ENCODE peak calls at places on chromosomes 4 and X, in four cellular contexts. L, A, M and Z are unnamed samples.

GRCh38 chrX:154603438-154604430 is 15.3 kb downstream of the CTAG1B start:
- DNase-seq in L (no peak), M (peak), A (peak), Z (no peak)

GRCh38 chr4:86778169-86778568 is 71.0 kb downstream of the SLC10A6 start:
- DNase-seq in L (no peak), A (no peak), M (peak), Z (no peak)

GRCh38 chr4:604131-604530 is 21.2 kb upstream of the PDE6B start:
- DNase-seq in M (no peak), L (no peak), A (no peak), Z (no peak)

GRCh38 chrX:55818673-55819375 is 101.3 kb downstream of the RRAGB start:
- DNase-seq in M (no peak), A (no peak), L (no peak), Z (no peak)

GRCh38 chr4:14877246-14878220 is 124.7 kb upstream of the CPEB2 start:
- DNase-seq in L (no peak), A (no peak), M (peak), Z (no peak)

GRCh38 chrX:68355629-68355920 is 77.7 kb downstream of the OPHN1 start:
- DNase-seq in M (no peak), A (no peak), L (no peak), Z (no peak)

GRCh38 chrX:20063716-20064351 is 52.9 kb downstream of the MAP7D2 start:
- DNase-seq in A (peak), L (no peak), M (no peak), Z (no peak)

GRCh38 chr4:168574581-168575295 is 77.9 kb downstream of the PALLD start:
- DNase-seq in L (no peak), M (peak), A (peak), Z (no peak)

GRCh38 chrX:38701073-38701472 is 100.2 kb upstream of the MID1IP1 start:
- DNase-seq in L (no peak), A (no peak), M (peak), Z (no peak)

GRCh38 chr4:101973331-101973730 is 182.8 kb downstream of the BANK1 start:
- DNase-seq in L (no peak), M (no peak), A (peak), Z (no peak)

GRCh38 chrX:137362583-137362982 is 203.3 kb upstream of the ZIC3 start:
- DNase-seq in L (no peak), A (no peak), M (no peak), Z (no peak)

GRCh38 chr4:102825261-102826071 is 1.9 kb downstream of the UBE2D3 start:
- DNase-seq in L (peak), M (peak), A (peak), Z (peak)

GRCh38 chrX:48864210-48864609 is 28.8 kb upstream of the PCSK1N start:
- DNase-seq in A (peak), L (no peak), M (peak), Z (no peak)

GRCh38 chr4:129240816-129241215 is 144.9 kb downstream of the C4orf33 start:
- DNase-seq in L (peak), A (no peak), M (peak), Z (no peak)

GRCh38 chrX:1242901-1243402 is 25.7 kb upstream of the CSF2RA start:
- DNase-seq in A (no peak), L (no peak), M (no peak), Z (no peak)

GRCh38 chrX:46994096-46994495 is 81.9 kb downstream of the JADE3 start:
- DNase-seq in L (peak), A (peak), M (no peak), Z (no peak)

DNA sequence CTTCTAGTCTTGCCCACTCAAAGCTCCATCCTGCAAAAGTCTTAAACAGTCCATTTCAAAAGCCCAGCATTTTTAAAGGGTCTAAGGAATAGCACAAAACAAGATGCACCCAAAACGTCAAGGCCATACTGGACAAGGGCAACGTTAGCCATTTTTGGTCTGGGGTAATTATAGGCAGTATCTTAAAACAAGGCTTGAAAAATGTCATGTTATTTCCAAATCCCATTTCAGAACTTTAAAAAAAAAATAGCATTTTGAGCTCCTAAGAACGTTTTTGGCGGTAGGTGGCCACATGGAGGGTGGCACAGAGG is 584 bp upstream of the TMEM165 start:
- DNase-seq in M (no peak), A (no peak), L (no peak), Z (no peak)
- H3K9ac ChIP-seq in M (peak), A (peak), L (no peak), Z (peak)

DNA sequence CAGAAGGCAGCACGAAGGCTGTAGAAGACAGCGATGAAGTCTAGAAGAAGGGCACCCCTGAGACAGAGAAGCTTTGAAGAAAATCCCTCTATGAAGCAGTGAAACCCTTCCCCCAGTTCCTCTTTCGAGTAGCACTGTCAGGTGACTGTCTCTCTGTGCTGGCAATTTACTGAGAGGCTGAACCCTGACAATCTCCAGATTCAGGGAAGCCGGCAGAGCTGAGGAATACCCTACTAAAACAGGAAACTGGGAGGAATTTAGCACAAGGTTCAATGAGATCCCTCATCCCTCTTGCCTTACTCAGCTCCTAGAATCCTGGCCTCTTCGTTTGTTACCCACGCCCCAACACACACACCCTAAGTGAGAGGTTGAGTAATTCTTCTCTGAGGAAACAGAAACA is 239.7 kb upstream of the NOCT start:
- DNase-seq in A (no peak), M (no peak), L (peak), Z (peak)
- H3K4me3 ChIP-seq in A (no peak), M (no peak), L (no peak), Z (no peak)

GRCh38 chrX:110795645-110796510 is at the start of gene CHRDL1:
- DNase-seq in M (peak), L (peak), A (no peak), Z (peak)
- H3K9ac ChIP-seq in M (no peak), L (no peak), A (no peak), Z (peak)

GRCh38 chr4:38781854-38782261 is 932 bp downstream of the TLR10 start:
- DNase-seq in M (no peak), L (no peak), A (no peak), Z (no peak)
- H3K4me3 ChIP-seq in M (no peak), L (no peak), A (no peak), Z (no peak)

DNA sequence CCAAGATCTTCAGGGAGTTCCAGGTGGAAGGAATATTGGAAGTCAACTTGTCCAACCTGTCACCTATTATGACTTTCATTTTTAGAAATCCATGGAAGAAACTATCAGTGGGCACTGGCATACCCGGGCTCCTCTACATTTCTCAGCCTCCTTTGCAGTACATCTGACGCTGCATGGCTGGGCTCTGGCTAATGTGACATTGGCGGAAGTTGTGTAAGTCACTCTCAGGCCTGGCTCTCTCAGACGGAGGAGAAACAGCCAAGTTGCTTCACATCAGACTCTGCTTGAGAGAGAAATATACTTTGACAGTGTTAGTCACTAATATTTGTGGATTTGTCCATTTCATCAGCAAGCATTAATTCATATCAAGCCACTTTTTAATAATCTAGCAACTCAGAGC is 4.5 kb downstream of the DCHS2 start:
- DNase-seq in A (no peak), L (no peak), M (no peak), Z (no peak)
- H3K9ac ChIP-seq in A (no peak), L (no peak), M (no peak), Z (no peak)

GRCh38 chr4:190014771-190015537 is 12.1 kb downstream of the FRG2 start:
- DNase-seq in L (peak), A (no peak), M (no peak), Z (no peak)
- H3K4me3 ChIP-seq in L (peak), A (peak), M (no peak), Z (no peak)